ENCODE peak calls at places on chromosomes 2 and 18, in six cellular contexts. W is GM13976; K is CD8-positive, alpha-beta T cell; O is AG10803; N is colonic mucosa; E is pancreas. A is an unnamed sample.

GRCh38 chr2:24832991-24833671 is 39.9 kb downstream of the CENPO start:
- DNase-seq in W (no peak), K (no peak), O (no peak), N (no peak), E (no peak), A (no peak)

GRCh38 chr2:177282787-177283533 is 18.4 kb upstream of the NFE2L2 start:
- DNase-seq in W (no peak), K (no peak), O (no peak), N (no peak), E (no peak), A (no peak)

GRCh38 chr2:96668771-96669170 is 26.2 kb downstream of the FER1L5 start:
- DNase-seq in W (no peak), K (no peak), O (no peak), N (no peak), E (no peak), A (no peak)

GRCh38 chr18:79720359-79720733 is 40.7 kb downstream of the CTDP1 start:
- DNase-seq in W (no peak), K (no peak), O (no peak), N (no peak), E (no peak), A (no peak)

GRCh38 chr2:9002637-9003365 is 683 bp downstream of the MBOAT2 start:
- DNase-seq in W (peak; percentile 32), K (no peak), O (no peak), N (peak; percentile 45), E (no peak), A (no peak)

GRCh38 chr2:75548036-75548573 is 12.6 kb downstream of the EVA1A start:
- DNase-seq in W (no peak), K (no peak), O (no peak), N (no peak), E (no peak), A (peak; percentile 24)

GRCh38 chr2:236705295-236706114 is 135.9 kb downstream of the ACKR3 start:
- DNase-seq in W (no peak), K (no peak), O (peak; percentile 25), N (no peak), E (no peak), A (no peak)

GRCh38 chr2:228409493-228409892 is 228.0 kb upstream of the SPHKAP start:
- DNase-seq in W (no peak), K (no peak), O (no peak), N (no peak), E (no peak), A (no peak)

GRCh38 chr18:34386803-34387202 is 162.1 kb upstream of the NOL4 start:
- DNase-seq in W (no peak), K (no peak), O (no peak), N (no peak), E (no peak), A (no peak)

GRCh38 chr2:20880221-20880771 is 57.4 kb upstream of the LDAH start:
- DNase-seq in W (no peak), K (no peak), O (no peak), N (no peak), E (peak; percentile 40), A (no peak)

GRCh38 chr18:36058674-36059073 is 8.7 kb downstream of the RPRD1A start:
- DNase-seq in W (no peak), K (no peak), O (no peak), N (no peak), E (no peak), A (no peak)

GRCh38 chr2:65438137-65438899 is 5.9 kb upstream of the SPRED2 start:
- DNase-seq in W (no peak), K (no peak), O (no peak), N (no peak), E (no peak), A (no peak)

GRCh38 chr2:78811955-78812610 is 213.4 kb upstream of the REG3G start:
- DNase-seq in W (no peak), K (no peak), O (no peak), N (no peak), E (no peak), A (no peak)

GRCh38 chr18:35311506-35311905 is 21.5 kb upstream of the ZSCAN30 start:
- DNase-seq in W (no peak), K (no peak), O (peak; percentile 8), N (no peak), E (no peak), A (no peak)

GRCh38 chr2:41854227-41854626 is 193.6 kb upstream of the PKDCC start:
- DNase-seq in W (no peak), K (no peak), O (no peak), N (no peak), E (no peak), A (no peak)

GRCh38 chr2:218959761-218960195 is 312 bp downstream of the CDK5R2 start:
- DNase-seq in W (no peak), K (no peak), O (no peak), N (no peak), E (peak; percentile 77), A (no peak)

DNA sequence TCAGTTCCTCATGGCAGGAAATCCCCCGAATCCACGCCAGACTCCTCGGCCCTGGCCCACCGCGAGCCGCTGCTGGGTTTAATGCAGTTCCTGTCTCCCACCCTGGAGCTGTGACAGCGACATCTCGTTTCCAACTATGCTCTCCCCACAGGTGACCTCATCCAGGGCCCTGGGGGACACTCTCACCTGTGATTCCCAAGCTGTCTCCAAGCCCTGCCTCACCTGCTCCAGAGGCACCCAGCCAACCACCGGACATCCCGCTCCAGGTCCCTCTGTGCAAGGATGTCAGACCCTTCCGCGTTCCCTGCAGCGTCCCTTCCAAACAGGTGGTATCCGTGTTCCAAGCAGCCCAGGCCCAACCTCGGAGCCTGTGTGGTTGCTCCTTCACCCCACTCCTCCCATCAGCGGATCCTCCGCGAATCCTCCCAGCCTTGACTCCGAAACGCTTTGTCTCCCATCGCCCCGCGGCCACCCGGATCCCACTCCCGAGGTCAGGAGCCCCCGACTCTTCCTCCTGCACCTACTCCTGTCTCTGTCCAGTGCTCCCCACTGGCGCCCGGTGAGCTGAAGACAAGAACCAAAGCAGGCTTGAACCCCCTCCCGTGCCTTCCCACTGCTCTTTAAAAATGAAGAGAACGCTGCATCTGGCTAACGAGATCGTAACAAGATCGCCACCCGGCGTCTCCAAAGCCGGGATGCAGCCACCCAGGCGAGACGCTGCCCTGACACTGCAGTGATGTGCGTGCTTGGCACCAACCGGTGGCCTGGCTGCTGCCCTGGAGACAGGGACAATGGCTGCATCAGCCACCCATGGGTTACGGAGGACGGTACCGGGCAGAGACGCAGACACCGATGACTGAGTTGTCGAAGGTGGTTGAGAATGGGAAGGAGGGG is 96.4 kb downstream of the NDUFA10 start:
- DNase-seq in W (no peak), K (no peak), O (no peak), N (peak; percentile 14), E (peak; percentile 42), A (no peak)
- TF ChIP-seq CTCF in W (no peak), K (no peak), O (peak; percentile 1), N (no peak), E (no peak), A (no peak)

DNA sequence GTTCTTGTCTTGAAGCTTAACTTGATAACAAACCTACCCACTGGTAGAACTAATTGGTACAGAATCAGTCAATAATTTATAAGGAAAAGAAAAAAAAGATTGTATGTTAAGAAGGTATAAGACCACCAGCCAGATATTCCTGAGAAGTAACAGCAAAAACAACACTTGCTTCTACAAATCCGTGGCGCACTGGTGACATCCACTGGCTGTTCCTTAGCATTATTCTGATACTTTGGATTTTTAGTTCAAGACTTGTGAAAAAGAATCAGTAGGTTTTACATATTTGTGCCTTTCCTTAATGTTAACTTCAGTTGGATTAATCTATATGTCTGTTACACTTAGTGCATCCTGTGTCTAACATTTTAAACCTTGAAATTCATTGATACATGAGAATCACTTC is 141.8 kb downstream of the GRB14 start:
- DNase-seq in W (no peak), K (no peak), O (peak; percentile 12), N (no peak), E (no peak), A (no peak)
- TF ChIP-seq CTCF in W (no peak), K (no peak), O (peak; percentile 53), N (no peak), E (no peak), A (no peak)

DNA sequence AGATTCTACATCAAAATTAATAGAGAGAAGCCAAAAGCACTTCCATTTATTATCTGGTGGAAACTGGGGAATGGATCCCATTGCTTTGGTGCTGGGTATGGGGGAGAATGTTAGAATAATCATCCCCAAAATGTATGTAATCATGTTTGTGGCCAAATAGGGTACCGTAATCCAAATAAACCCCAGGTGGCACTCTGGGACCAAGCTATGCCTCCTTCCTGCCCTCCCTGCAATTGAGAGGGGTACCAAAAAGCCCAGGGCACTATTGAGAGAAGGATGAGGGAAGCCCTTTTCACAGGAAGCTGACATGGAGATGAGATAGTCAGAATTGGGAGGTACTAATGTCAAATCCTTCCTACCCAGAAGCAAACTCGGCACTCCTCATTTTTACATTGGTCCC is 85.7 kb upstream of the NRP2 start:
- DNase-seq in W (no peak), K (no peak), O (no peak), N (no peak), E (no peak), A (no peak)
- TF ChIP-seq CTCF in W (no peak), K (no peak), O (no peak), N (no peak), E (no peak), A (no peak)

GRCh38 chr2:84631047-84631446 is 114.7 kb downstream of the DNAH6 start:
- DNase-seq in W (peak; percentile 34), K (no peak), O (peak; percentile 44), N (no peak), E (no peak), A (no peak)
- TF ChIP-seq CTCF in W (peak; percentile 22), K (peak; percentile 51), O (peak; percentile 68), N (peak; percentile 56), E (peak; percentile 35), A (no peak)

DNA sequence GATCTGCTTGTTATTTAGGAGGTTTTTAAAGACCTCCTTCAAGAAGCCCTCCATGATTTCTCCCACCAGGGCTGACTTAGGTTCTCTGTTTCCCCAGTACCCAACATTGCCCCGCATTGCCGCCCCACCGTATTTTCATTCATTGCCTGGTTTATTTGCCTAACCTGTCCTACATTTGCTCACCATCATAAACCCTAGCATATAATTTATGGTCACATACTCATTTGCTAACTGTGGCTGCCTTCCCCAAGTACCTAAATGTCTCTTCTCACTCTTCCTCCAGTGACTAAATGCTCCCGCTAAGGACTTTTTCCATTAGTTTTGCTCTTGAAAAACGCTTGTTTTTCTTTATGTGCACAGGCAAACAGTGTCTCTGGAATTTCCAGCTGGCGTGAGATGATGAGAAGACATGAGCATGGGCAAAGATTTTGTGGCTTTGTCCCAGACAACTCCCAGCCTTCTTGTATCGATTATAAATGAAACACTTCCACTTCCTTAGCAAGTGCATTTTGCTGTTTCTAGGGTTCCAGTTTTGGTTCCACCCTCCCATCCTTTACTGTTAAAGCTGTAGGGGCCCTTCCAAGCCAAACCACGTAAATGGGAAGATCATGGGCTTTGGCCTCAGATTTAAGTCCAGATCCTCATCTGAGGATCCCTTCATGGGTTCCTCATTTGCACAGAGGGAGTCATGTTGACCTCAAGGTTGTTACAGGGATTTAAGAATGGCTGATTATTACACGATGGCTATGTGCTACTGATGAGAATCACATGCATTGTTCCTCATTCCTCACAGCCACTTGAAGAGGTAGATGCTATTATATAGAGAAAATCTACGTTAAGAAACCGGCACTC is 21.0 kb upstream of the ARMC9 start:
- DNase-seq in W (no peak), K (no peak), O (peak; percentile 75), N (no peak), E (no peak), A (no peak)
- TF ChIP-seq CTCF in W (no peak), K (no peak), O (no peak), N (no peak), E (no peak), A (no peak)

GRCh38 chr2:106886916-106887758 is 1.2 kb upstream of the ST6GAL2 start:
- DNase-seq in W (peak; percentile 13), K (no peak), O (no peak), N (peak; percentile 65), E (peak; percentile 85), A (peak; percentile 38)
- TF ChIP-seq CTCF in W (no peak), K (no peak), O (no peak), N (no peak), E (no peak), A (no peak)

GRCh38 chr2:88187927-88188326 is 17.8 kb downstream of the THNSL2 start:
- DNase-seq in W (no peak), K (no peak), O (no peak), N (no peak), E (no peak), A (no peak)
- TF ChIP-seq CTCF in W (no peak), K (no peak), O (peak; percentile 11), N (no peak), E (no peak), A (no peak)